ENCODE peak calls at places on chromosomes 5 and 9, in four cellular contexts. One of them, this sample, is unnamed.

GRCh38 chr9:81599837-81600236 is 89.5 kb downstream of the TLE1 start:
- DNase-seq in tibial artery: no peak
- DNase-seq in sigmoid colon: no peak
- DNase-seq in fibroblast of villous mesenchyme: no peak
- DNase-seq in this sample: no peak

GRCh38 chr5:83227611-83228010 is 150.3 kb downstream of the XRCC4 start:
- DNase-seq in fibroblast of villous mesenchyme: no peak
- DNase-seq in tibial artery: no peak
- DNase-seq in sigmoid colon: no peak
- DNase-seq in this sample: peak; percentile 5

GRCh38 chr5:169265888-169266287 is 35.1 kb downstream of the SLIT3 start:
- DNase-seq in tibial artery: no peak
- DNase-seq in sigmoid colon: no peak
- DNase-seq in fibroblast of villous mesenchyme: peak; percentile 6
- DNase-seq in this sample: no peak

GRCh38 chr9:107491081-107492053 is 1.8 kb upstream of the KLF4 start:
- DNase-seq in tibial artery: peak; percentile 44
- DNase-seq in fibroblast of villous mesenchyme: peak; percentile 52
- DNase-seq in sigmoid colon: peak; percentile 81
- DNase-seq in this sample: no peak

GRCh38 chr5:151014680-151015343 is 5.6 kb upstream of the GPX3 start:
- DNase-seq in sigmoid colon: no peak
- DNase-seq in fibroblast of villous mesenchyme: peak; percentile 48
- DNase-seq in tibial artery: no peak
- DNase-seq in this sample: no peak

GRCh38 chr5:118628672-118629354 is 359.5 kb downstream of the DTWD2 start:
- DNase-seq in sigmoid colon: no peak
- DNase-seq in fibroblast of villous mesenchyme: no peak
- DNase-seq in tibial artery: no peak
- DNase-seq in this sample: no peak

GRCh38 chr9:133505901-133506652 is 18.7 kb downstream of the MYMK start:
- DNase-seq in sigmoid colon: no peak
- DNase-seq in tibial artery: peak; percentile 74
- DNase-seq in fibroblast of villous mesenchyme: peak; percentile 69
- DNase-seq in this sample: peak; percentile 65

GRCh38 chr5:77181173-77181572 is 29.3 kb upstream of the PDE8B start:
- DNase-seq in fibroblast of villous mesenchyme: no peak
- DNase-seq in sigmoid colon: no peak
- DNase-seq in tibial artery: no peak
- DNase-seq in this sample: no peak

GRCh38 chr5:133205649-133206048 is 153.8 kb downstream of the HSPA4 start:
- DNase-seq in tibial artery: no peak
- DNase-seq in sigmoid colon: no peak
- DNase-seq in fibroblast of villous mesenchyme: peak; percentile 58
- DNase-seq in this sample: peak; percentile 18

GRCh38 chr5:31487510-31487909 is 44.4 kb downstream of the DROSHA start:
- DNase-seq in fibroblast of villous mesenchyme: no peak
- DNase-seq in tibial artery: no peak
- DNase-seq in sigmoid colon: no peak
- DNase-seq in this sample: no peak

GRCh38 chr9:105333076-105333475 is 88.6 kb downstream of the SLC44A1 start:
- DNase-seq in tibial artery: no peak
- DNase-seq in sigmoid colon: no peak
- DNase-seq in fibroblast of villous mesenchyme: no peak
- DNase-seq in this sample: peak; percentile 59

GRCh38 chr5:178318893-178319292 is 86.3 kb upstream of the PHYKPL start:
- DNase-seq in sigmoid colon: peak; percentile 40
- DNase-seq in tibial artery: no peak
- DNase-seq in fibroblast of villous mesenchyme: no peak
- DNase-seq in this sample: no peak

GRCh38 chr9:137764171-137764671 is 113.4 kb upstream of the CACNA1B start:
- DNase-seq in sigmoid colon: peak; percentile 55
- DNase-seq in tibial artery: no peak
- DNase-seq in fibroblast of villous mesenchyme: no peak
- DNase-seq in this sample: no peak

GRCh38 chr9:79129865-79130480 is 441.8 kb upstream of the TLE4 start:
- DNase-seq in tibial artery: no peak
- DNase-seq in sigmoid colon: no peak
- DNase-seq in fibroblast of villous mesenchyme: peak; percentile 65
- DNase-seq in this sample: peak; percentile 61

GRCh38 chr9:13787234-13787833 is 507.8 kb upstream of the MPDZ start:
- DNase-seq in tibial artery: no peak
- DNase-seq in fibroblast of villous mesenchyme: no peak
- DNase-seq in sigmoid colon: no peak
- DNase-seq in this sample: peak; percentile 23

GRCh38 chr5:76367623-76368366 is 35.3 kb upstream of the IQGAP2 start:
- DNase-seq in fibroblast of villous mesenchyme: no peak
- DNase-seq in sigmoid colon: no peak
- DNase-seq in tibial artery: no peak
- DNase-seq in this sample: no peak

GRCh38 chr9:26262431-26262830 is 584.2 kb upstream of the TUSC1 start:
- DNase-seq in fibroblast of villous mesenchyme: no peak
- DNase-seq in sigmoid colon: no peak
- DNase-seq in tibial artery: no peak
- DNase-seq in this sample: no peak

GRCh38 chr5:173144200-173145176 is at the start of gene BNIP1:
- DNase-seq in sigmoid colon: peak; percentile 95
- DNase-seq in fibroblast of villous mesenchyme: peak; percentile 95
- DNase-seq in tibial artery: peak; percentile 89
- DNase-seq in this sample: peak; percentile 90

GRCh38 chr5:127848098-127848497 is 144.9 kb downstream of the CCDC192 start:
- DNase-seq in sigmoid colon: no peak
- DNase-seq in tibial artery: no peak
- DNase-seq in fibroblast of villous mesenchyme: no peak
- DNase-seq in this sample: no peak

GRCh38 chr5:172670444-172670843 is 29.4 kb downstream of the NEURL1B start:
- DNase-seq in sigmoid colon: no peak
- DNase-seq in tibial artery: no peak
- DNase-seq in fibroblast of villous mesenchyme: no peak
- DNase-seq in this sample: no peak

GRCh38 chr5:151523335-151523734 is 67.8 kb downstream of the FAT2 start:
- DNase-seq in fibroblast of villous mesenchyme: peak; percentile 44
- DNase-seq in sigmoid colon: no peak
- DNase-seq in tibial artery: no peak
- DNase-seq in this sample: peak; percentile 41

GRCh38 chr5:11905209-11905608 is 963 bp upstream of the CTNND2 start:
- DNase-seq in fibroblast of villous mesenchyme: no peak
- DNase-seq in tibial artery: no peak
- DNase-seq in sigmoid colon: no peak
- DNase-seq in this sample: no peak

GRCh38 chr5:124790895-124791732 is 44.7 kb upstream of the ZNF608 start:
- DNase-seq in tibial artery: no peak
- DNase-seq in sigmoid colon: no peak
- DNase-seq in fibroblast of villous mesenchyme: peak; percentile 66
- DNase-seq in this sample: no peak

GRCh38 chr5:172503925-172504730 is 49.8 kb upstream of the SH3PXD2B start:
- DNase-seq in tibial artery: no peak
- DNase-seq in fibroblast of villous mesenchyme: no peak
- DNase-seq in sigmoid colon: peak; percentile 80
- DNase-seq in this sample: no peak

GRCh38 chr5:94993501-94993900 is 291.4 kb downstream of the MCTP1 start:
- DNase-seq in tibial artery: no peak
- DNase-seq in fibroblast of villous mesenchyme: no peak
- DNase-seq in sigmoid colon: no peak
- DNase-seq in this sample: no peak

GRCh38 chr5:1184481-1184880 is 16.9 kb upstream of the SLC6A19 start:
- DNase-seq in fibroblast of villous mesenchyme: no peak
- DNase-seq in tibial artery: no peak
- DNase-seq in sigmoid colon: no peak
- DNase-seq in this sample: no peak

GRCh38 chr5:78779771-78780616 is 131.4 kb upstream of the LHFPL2 start:
- DNase-seq in tibial artery: no peak
- DNase-seq in sigmoid colon: no peak
- DNase-seq in fibroblast of villous mesenchyme: peak; percentile 96
- DNase-seq in this sample: peak; percentile 76

GRCh38 chr9:3906437-3907213 is 380.8 kb upstream of the RFX3 start:
- DNase-seq in sigmoid colon: no peak
- DNase-seq in tibial artery: no peak
- DNase-seq in fibroblast of villous mesenchyme: peak; percentile 87
- DNase-seq in this sample: peak; percentile 89
- TF ChIP-seq CTCF in sigmoid colon: no peak
- TF ChIP-seq CTCF in tibial artery: no peak
- TF ChIP-seq CTCF in fibroblast of villous mesenchyme: no peak
- TF ChIP-seq CTCF in this sample: no peak

GRCh38 chr5:115601709-115602584 is at the start of gene TICAM2:
- DNase-seq in sigmoid colon: peak; percentile 84
- DNase-seq in tibial artery: peak; percentile 72
- DNase-seq in fibroblast of villous mesenchyme: peak; percentile 78
- DNase-seq in this sample: peak; percentile 76

GRCh38 chr5:115605436-115605835 is 3.2 kb upstream of the TICAM2 start:
- DNase-seq in fibroblast of villous mesenchyme: no peak
- DNase-seq in tibial artery: no peak
- DNase-seq in sigmoid colon: no peak
- DNase-seq in this sample: no peak

GRCh38 chr5:115599924-115600323 is 2.4 kb downstream of the TICAM2 start:
- DNase-seq in tibial artery: no peak
- DNase-seq in sigmoid colon: no peak
- DNase-seq in fibroblast of villous mesenchyme: no peak
- DNase-seq in this sample: no peak

GRCh38 chr5:115600771-115601170 is 1.5 kb downstream of the TICAM2 start:
- DNase-seq in fibroblast of villous mesenchyme: peak; percentile 49
- DNase-seq in sigmoid colon: no peak
- DNase-seq in tibial artery: no peak
- DNase-seq in this sample: no peak

DNA sequence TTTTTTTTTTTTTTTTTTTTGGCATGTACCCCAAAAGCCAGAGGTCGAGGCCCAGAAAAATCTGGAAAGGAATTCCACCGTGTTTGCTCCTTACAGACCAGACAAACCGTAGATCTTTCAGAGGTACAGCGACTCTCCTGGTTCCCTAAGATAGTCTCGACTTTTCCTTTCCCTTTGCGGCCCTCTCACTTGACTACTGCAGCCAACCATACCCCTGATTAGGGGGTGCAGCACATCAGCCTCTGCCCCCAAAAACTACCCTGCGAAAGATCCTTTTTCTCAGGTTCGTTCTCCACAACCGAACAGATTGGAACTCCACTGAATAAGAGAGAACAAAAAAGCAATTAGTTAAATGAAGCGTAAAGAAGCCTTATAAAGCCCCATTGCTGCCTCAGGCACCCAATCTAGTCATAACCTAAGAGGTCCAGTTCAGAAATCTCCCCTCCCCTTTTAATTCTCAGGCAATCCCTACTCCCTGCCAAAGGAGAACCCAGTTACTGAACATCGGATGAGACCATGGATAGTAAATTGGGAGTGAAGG is 376 bp upstream of the TICAM2 start:
- DNase-seq in tibial artery: no peak
- DNase-seq in sigmoid colon: no peak
- DNase-seq in fibroblast of villous mesenchyme: no peak
- DNase-seq in this sample: no peak
- H3K4me3 ChIP-seq in tibial artery: peak overlapping the region; percentile 99
- H3K4me3 ChIP-seq in sigmoid colon: peak overlapping the region; percentile 83
- H3K4me3 ChIP-seq in fibroblast of villous mesenchyme: peak overlapping the region; percentile 79
- H3K4me3 ChIP-seq in this sample: peak overlapping the region; percentile 69

GRCh38 chr9:127905788-127906191 is 6.4 kb upstream of the ST6GALNAC6 start:
- DNase-seq in tibial artery: no peak
- DNase-seq in fibroblast of villous mesenchyme: no peak
- DNase-seq in sigmoid colon: no peak
- DNase-seq in this sample: no peak
- TF ChIP-seq CTCF in tibial artery: no peak
- TF ChIP-seq CTCF in fibroblast of villous mesenchyme: no peak
- TF ChIP-seq CTCF in sigmoid colon: no peak
- TF ChIP-seq CTCF in this sample: no peak

GRCh38 chr9:109409998-109410397 is 88.1 kb downstream of the PTPN3 start:
- DNase-seq in sigmoid colon: no peak
- DNase-seq in fibroblast of villous mesenchyme: no peak
- DNase-seq in tibial artery: no peak
- DNase-seq in this sample: no peak
- H3K4me3 ChIP-seq in sigmoid colon: no peak overlapping the region
- H3K4me3 ChIP-seq in fibroblast of villous mesenchyme: no peak overlapping the region
- H3K4me3 ChIP-seq in tibial artery: no peak overlapping the region
- H3K4me3 ChIP-seq in this sample: no peak overlapping the region

GRCh38 chr9:124419832-124420489 is 4.7 kb upstream of the PSMB7 start:
- DNase-seq in fibroblast of villous mesenchyme: no peak
- DNase-seq in sigmoid colon: no peak
- DNase-seq in tibial artery: no peak
- DNase-seq in this sample: no peak
- TF ChIP-seq CTCF in fibroblast of villous mesenchyme: no peak
- TF ChIP-seq CTCF in sigmoid colon: peak; percentile 2
- TF ChIP-seq CTCF in tibial artery: no peak
- TF ChIP-seq CTCF in this sample: no peak